ENCODE peak calls at places on chromosomes 12 and 14, in four cellular contexts. I is IMR-90, D is BE2C, W is A549. R is an unnamed sample.

GRCh38 chr14:102749833-102750775 is 27.1 kb upstream of the TRAF3 start:
- DNase-seq in I (no peak), D (no peak), W (no peak), R (no peak)

GRCh38 chr14:100241279-100241678 is 2.3 kb downstream of the YY1 start:
- DNase-seq in I (no peak), D (no peak), W (no peak), R (no peak)

GRCh38 chr12:84408936-84409335 is 503.7 kb downstream of the SLC6A15 start:
- DNase-seq in D (no peak), I (no peak), W (no peak), R (no peak)

GRCh38 chr12:100295764-100296555 is 29.0 kb downstream of the SCYL2 start:
- DNase-seq in I (peak; percentile 56), D (peak; percentile 50), W (no peak), R (no peak)

GRCh38 chr12:69987453-69988102 is 162.6 kb downstream of the MYRFL start:
- DNase-seq in D (no peak), W (peak; percentile 76), I (peak; percentile 94), R (no peak)

GRCh38 chr14:97219356-97220017 is 422.3 kb downstream of the VRK1 start:
- DNase-seq in D (no peak), I (no peak), W (no peak), R (peak; percentile 5)

GRCh38 chr12:31585895-31586294 is 5.0 kb downstream of the DENND5B start:
- DNase-seq in I (no peak), W (no peak), D (no peak), R (no peak)

GRCh38 chr14:99247091-99247729 is 24.8 kb downstream of the BCL11B start:
- DNase-seq in I (no peak), W (no peak), D (no peak), R (no peak)

GRCh38 chr12:19436931-19437330 is 2.4 kb upstream of the AEBP2 start:
- DNase-seq in I (no peak), W (no peak), D (no peak), R (no peak)

GRCh38 chr12:53744130-53744441 is 7.7 kb downstream of the CISTR start:
- DNase-seq in I (no peak), W (no peak), D (no peak), R (no peak)

GRCh38 chr12:20716037-20716436 is 20.9 kb downstream of the SLCO1C1 start:
- DNase-seq in I (no peak), D (no peak), W (peak; percentile 10), R (no peak)

GRCh38 chr14:38208825-38209562 is 1.3 kb downstream of the SSTR1 start:
- DNase-seq in I (peak; percentile 74), W (no peak), D (peak; percentile 36), R (peak; percentile 62)

GRCh38 chr12:69161835-69162234 is 77.5 kb upstream of the CPSF6 start:
- DNase-seq in W (no peak), I (no peak), D (no peak), R (no peak)

GRCh38 chr12:28190321-28191017 is at the start of gene CCDC91:
- DNase-seq in W (peak; percentile 92), D (peak; percentile 86), I (peak; percentile 77), R (peak; percentile 72)

GRCh38 chr14:98634043-98634820 is 637.8 kb downstream of the BCL11B start:
- DNase-seq in W (no peak), D (no peak), I (no peak), R (no peak)

GRCh38 chr14:98965061-98965460 is 306.9 kb downstream of the BCL11B start:
- DNase-seq in I (no peak), W (no peak), D (no peak), R (no peak)

GRCh38 chr12:75592086-75592485 is 80.7 kb upstream of the KRR1 start:
- DNase-seq in I (no peak), W (no peak), D (no peak), R (no peak)

GRCh38 chr12:93766802-93767523 is 89.8 kb downstream of the CRADD start:
- DNase-seq in I (peak; percentile 76), D (peak; percentile 31), W (peak; percentile 66), R (no peak)

GRCh38 chr12:125688881-125689280 is 623.6 kb downstream of the AACS start:
- DNase-seq in W (no peak), I (no peak), D (no peak), R (no peak)

GRCh38 chr14:21436567-21437062 is 19.3 kb downstream of the CHD8 start:
- DNase-seq in D (no peak), W (no peak), I (no peak), R (no peak)

GRCh38 chr12:90519285-90519684 is 435.7 kb downstream of the CCER1 start:
- DNase-seq in W (no peak), I (no peak), D (no peak), R (no peak)

GRCh38 chr14:61350427-61350826 is 29.0 kb downstream of the PRKCH start:
- DNase-seq in D (no peak), I (no peak), W (no peak), R (no peak)

GRCh38 chr12:88998421-88998820 is 353.9 kb downstream of the DUSP6 start:
- DNase-seq in I (peak; percentile 10), D (no peak), W (no peak), R (no peak)

DNA sequence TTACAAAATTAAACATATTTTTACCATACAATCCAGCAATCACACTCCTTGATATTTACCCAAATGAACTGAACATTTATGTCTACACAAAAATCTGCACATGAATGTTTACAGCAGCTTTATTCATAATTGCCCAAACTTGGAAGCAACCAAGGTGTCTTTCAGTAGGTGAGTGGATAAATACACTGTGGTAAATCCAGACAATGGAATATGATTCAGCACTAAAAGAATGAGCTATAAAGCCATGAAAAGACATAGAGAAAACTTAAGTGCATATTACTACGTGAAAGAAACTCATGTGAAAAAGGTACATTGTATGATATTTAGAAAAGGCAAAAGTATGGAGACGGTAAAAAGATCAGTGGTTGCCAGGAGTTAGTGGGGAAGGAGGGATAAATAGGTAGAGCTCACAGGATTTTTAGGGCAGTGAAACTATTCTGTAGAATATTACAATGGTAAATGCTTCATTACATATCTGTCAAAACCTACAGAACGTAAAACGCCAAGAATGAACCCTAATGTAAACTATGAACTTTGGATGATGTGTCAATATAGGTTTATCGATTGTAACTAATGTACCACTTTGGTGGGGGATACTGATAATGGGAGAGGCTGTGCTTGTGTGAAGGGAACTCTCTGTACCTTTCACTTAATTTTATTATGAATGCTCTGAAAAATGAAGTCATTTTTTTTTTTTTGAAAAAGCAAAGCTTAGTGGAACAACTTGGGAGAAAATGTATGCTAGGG is 295.7 kb downstream of the CEP128 start:
- DNase-seq in D (no peak), W (no peak), I (no peak), R (no peak)
- TF ChIP-seq CTCF in D (no peak), W (no peak), I (no peak), R (no peak)

DNA sequence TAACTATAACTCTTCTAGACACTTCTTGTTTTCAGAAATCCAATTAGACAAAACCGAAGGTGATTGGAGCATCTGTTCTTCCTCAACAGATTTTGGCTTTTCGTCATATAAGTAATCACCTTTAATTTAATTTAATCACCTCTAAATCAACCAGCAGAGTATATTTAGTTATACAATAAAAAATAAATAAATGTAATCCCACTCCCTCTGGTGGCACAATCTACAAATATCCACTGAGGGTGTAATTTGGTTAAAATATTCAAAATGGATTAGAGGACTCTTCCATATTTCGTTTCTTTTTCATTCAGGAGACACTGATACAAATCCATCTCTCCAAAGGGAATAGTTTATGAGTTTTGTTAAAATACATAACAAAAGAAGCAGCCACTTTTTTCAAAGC is 18.3 kb upstream of the SLC35F4 start:
- DNase-seq in I (no peak), W (no peak), D (no peak), R (no peak)
- TF ChIP-seq CTCF in I (peak; percentile 6), W (peak; percentile 9), D (no peak), R (peak; percentile 25)

DNA sequence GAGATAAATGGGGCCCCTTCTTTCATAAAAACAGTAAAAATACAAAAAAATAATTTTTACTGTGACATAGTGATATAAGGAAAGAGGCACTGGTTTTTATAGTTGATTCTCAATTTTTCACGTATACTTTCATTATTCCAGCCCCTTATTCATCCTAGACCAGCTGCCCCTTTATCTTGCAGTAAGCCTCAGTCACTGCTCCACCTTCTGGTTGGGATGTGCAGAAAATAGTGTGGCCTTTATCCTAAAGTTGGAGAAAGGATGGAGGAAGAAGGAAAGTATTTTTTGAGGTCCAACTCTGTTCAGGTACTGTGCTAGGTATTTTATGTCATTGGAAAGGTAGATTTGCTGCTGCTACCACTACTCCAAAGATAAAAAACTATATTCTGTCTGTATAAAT is 172.7 kb downstream of the ANO6 start:
- DNase-seq in I (peak; percentile 58), W (peak; percentile 51), D (peak; percentile 39), R (peak; percentile 33)
- TF ChIP-seq CTCF in I (peak; percentile 79), W (peak; percentile 78), D (peak; percentile 82), R (peak; percentile 44)

GRCh38 chr12:130016194-130016593 is 112.4 kb upstream of the TMEM132D start:
- DNase-seq in W (no peak), D (no peak), I (no peak), R (no peak)
- TF ChIP-seq CTCF in W (no peak), D (no peak), I (no peak), R (no peak)

GRCh38 chr14:60327447-60328331 is 78.7 kb downstream of the PPM1A start:
- DNase-seq in W (peak; percentile 14), D (no peak), I (peak; percentile 20), R (peak; percentile 25)
- TF ChIP-seq CTCF in W (peak; percentile 6), D (no peak), I (peak; percentile 6), R (no peak)

GRCh38 chr12:116750298-116750697 is 12.2 kb downstream of the RNFT2 start:
- DNase-seq in I (no peak), W (no peak), D (no peak), R (no peak)
- TF ChIP-seq CTCF in I (no peak), W (no peak), D (no peak), R (no peak)

DNA sequence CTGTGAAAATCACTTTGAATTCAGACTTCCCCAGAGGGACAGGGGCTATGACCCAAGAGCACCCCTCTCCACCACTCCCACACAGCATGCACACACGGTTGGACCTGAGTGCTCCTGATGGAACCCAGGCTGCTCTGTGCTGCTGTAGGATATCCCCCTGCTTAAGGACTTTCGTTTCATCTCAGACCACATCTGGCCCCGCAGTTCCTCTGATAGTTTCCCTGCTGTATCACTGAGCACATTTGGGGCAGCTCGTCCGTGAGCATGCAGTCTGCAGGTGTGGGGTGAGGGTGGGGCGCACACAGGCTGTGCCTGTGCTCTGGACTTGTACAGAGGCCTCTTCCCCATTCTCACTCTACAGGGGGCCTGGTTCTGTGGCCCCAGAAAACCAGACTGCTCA is 345.2 kb upstream of the FKBP4 start:
- DNase-seq in I (no peak), D (no peak), W (no peak), R (no peak)
- TF ChIP-seq CTCF in I (no peak), D (no peak), W (no peak), R (no peak)

GRCh38 chr12:6963016-6963731 is 7.3 kb downstream of the PHB2 start:
- DNase-seq in W (no peak), I (no peak), D (no peak), R (no peak)
- TF ChIP-seq CTCF in W (no peak), I (no peak), D (no peak), R (no peak)

DNA sequence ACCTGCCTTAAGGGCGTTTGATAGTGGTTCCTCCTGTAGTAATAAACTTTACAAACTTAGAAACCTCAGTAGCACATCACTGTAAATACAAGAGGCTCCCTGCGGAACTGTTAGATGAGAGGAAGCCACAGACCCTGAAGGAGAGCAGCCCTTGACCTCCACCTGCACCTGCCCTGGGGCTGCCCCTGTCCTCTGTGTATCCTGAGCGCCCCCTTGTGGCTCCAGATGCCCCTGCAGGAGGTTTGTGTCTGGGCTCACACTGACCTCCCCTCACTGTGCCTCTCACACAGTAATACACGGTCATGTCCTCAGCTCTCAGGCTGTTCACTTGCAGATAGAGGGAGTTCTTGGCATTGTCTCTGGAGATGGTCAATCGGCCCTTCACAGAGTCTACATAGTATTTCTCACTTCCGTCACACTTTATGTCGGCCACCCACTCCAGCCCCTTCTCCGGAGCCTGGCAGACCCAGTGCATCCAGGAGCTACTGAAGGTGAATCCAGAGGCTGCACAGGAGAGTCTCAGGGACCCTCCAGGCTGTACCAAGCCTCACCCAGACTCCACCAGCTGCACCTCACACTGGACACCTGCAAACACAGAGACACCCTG is 1059.8 kb downstream of the TMEM121 start:
- DNase-seq in D (peak; percentile 60), I (no peak), W (peak; percentile 13), R (no peak)
- TF ChIP-seq CTCF in D (peak; percentile 74), I (no peak), W (no peak), R (no peak)